ENCODE peak calls at places on chromosomes 5 and 9, in five cellular contexts. One of them, this sample, is unnamed.

GRCh38 chr5:10420468-10420867 is 21.2 kb upstream of the ROPN1L start:
- DNase-seq in transverse colon: no peak
- DNase-seq in WTC11: no peak
- DNase-seq in lower lobe of right lung: no peak
- DNase-seq in endodermal cell: no peak
- DNase-seq in this sample: no peak

GRCh38 chr9:108743901-108744371 is 111.8 kb downstream of the ACTL7B start:
- DNase-seq in transverse colon: no peak
- DNase-seq in WTC11: no peak
- DNase-seq in lower lobe of right lung: no peak
- DNase-seq in endodermal cell: peak; percentile 52
- DNase-seq in this sample: peak; percentile 34

GRCh38 chr9:132114102-132114707 is 34.5 kb upstream of the MED27 start:
- DNase-seq in transverse colon: peak; percentile 41
- DNase-seq in WTC11: peak; percentile 87
- DNase-seq in lower lobe of right lung: peak; percentile 64
- DNase-seq in endodermal cell: peak; percentile 95
- DNase-seq in this sample: peak; percentile 85

GRCh38 chr9:74322661-74323314 is 174.3 kb upstream of the RORB start:
- DNase-seq in transverse colon: no peak
- DNase-seq in WTC11: no peak
- DNase-seq in lower lobe of right lung: no peak
- DNase-seq in endodermal cell: no peak
- DNase-seq in this sample: no peak

GRCh38 chr5:134594797-134595457 is 37.7 kb downstream of the SAR1B start:
- DNase-seq in transverse colon: no peak
- DNase-seq in WTC11: no peak
- DNase-seq in lower lobe of right lung: no peak
- DNase-seq in endodermal cell: peak; percentile 44
- DNase-seq in this sample: no peak

GRCh38 chr9:118209343-118209742 is 505.1 kb downstream of the TLR4 start:
- DNase-seq in transverse colon: no peak
- DNase-seq in WTC11: no peak
- DNase-seq in lower lobe of right lung: no peak
- DNase-seq in endodermal cell: no peak
- DNase-seq in this sample: no peak

GRCh38 chr9:130207241-130207992 is 35.2 kb downstream of the NCS1 start:
- DNase-seq in transverse colon: no peak
- DNase-seq in WTC11: no peak
- DNase-seq in lower lobe of right lung: no peak
- DNase-seq in endodermal cell: no peak
- DNase-seq in this sample: no peak

GRCh38 chr9:83066771-83067170 is 3.8 kb upstream of the RASEF start:
- DNase-seq in transverse colon: no peak
- DNase-seq in WTC11: no peak
- DNase-seq in lower lobe of right lung: no peak
- DNase-seq in endodermal cell: no peak
- DNase-seq in this sample: peak; percentile 22

GRCh38 chr5:171484460-171484899 is 65.0 kb downstream of the FGF18 start:
- DNase-seq in transverse colon: peak; percentile 25
- DNase-seq in WTC11: peak; percentile 44
- DNase-seq in lower lobe of right lung: no peak
- DNase-seq in endodermal cell: peak; percentile 81
- DNase-seq in this sample: no peak

GRCh38 chr9:78393932-78394331 is 97.0 kb downstream of the PSAT1 start:
- DNase-seq in transverse colon: no peak
- DNase-seq in WTC11: no peak
- DNase-seq in lower lobe of right lung: no peak
- DNase-seq in endodermal cell: no peak
- DNase-seq in this sample: no peak

GRCh38 chr5:120684749-120685415 is 220.8 kb downstream of the PRR16 start:
- DNase-seq in transverse colon: no peak
- DNase-seq in WTC11: peak; percentile 31
- DNase-seq in lower lobe of right lung: no peak
- DNase-seq in endodermal cell: peak; percentile 76
- DNase-seq in this sample: no peak

GRCh38 chr9:116318463-116319271 is 165.1 kb downstream of the PAPPA start:
- DNase-seq in transverse colon: peak; percentile 26
- DNase-seq in WTC11: no peak
- DNase-seq in lower lobe of right lung: no peak
- DNase-seq in endodermal cell: peak; percentile 81
- DNase-seq in this sample: peak; percentile 33

GRCh38 chr5:7628248-7628647 is 222.7 kb downstream of the CFAP90 start:
- DNase-seq in transverse colon: no peak
- DNase-seq in WTC11: no peak
- DNase-seq in lower lobe of right lung: no peak
- DNase-seq in endodermal cell: no peak
- DNase-seq in this sample: no peak

GRCh38 chr9:72721086-72721485 is 199.7 kb downstream of the TMC1 start:
- DNase-seq in transverse colon: no peak
- DNase-seq in WTC11: no peak
- DNase-seq in lower lobe of right lung: no peak
- DNase-seq in endodermal cell: no peak
- DNase-seq in this sample: no peak

GRCh38 chr9:128113526-128114325 is 13.8 kb downstream of the PTGES2 start:
- DNase-seq in transverse colon: peak; percentile 34
- DNase-seq in WTC11: no peak
- DNase-seq in lower lobe of right lung: peak; percentile 39
- DNase-seq in endodermal cell: peak; percentile 45
- DNase-seq in this sample: no peak

GRCh38 chr9:89945133-89945532 is 340.3 kb downstream of the GADD45G start:
- DNase-seq in transverse colon: no peak
- DNase-seq in WTC11: peak; percentile 50
- DNase-seq in lower lobe of right lung: no peak
- DNase-seq in endodermal cell: peak; percentile 74
- DNase-seq in this sample: no peak

GRCh38 chr5:5777013-5777412 is 354.5 kb downstream of the ICE1 start:
- DNase-seq in transverse colon: no peak
- DNase-seq in WTC11: no peak
- DNase-seq in lower lobe of right lung: no peak
- DNase-seq in endodermal cell: no peak
- DNase-seq in this sample: no peak

GRCh38 chr9:112771359-112772214 is 21.0 kb downstream of the SNX30 start:
- DNase-seq in transverse colon: no peak
- DNase-seq in WTC11: no peak
- DNase-seq in lower lobe of right lung: no peak
- DNase-seq in endodermal cell: no peak
- DNase-seq in this sample: no peak

GRCh38 chr5:124655211-124655880 is 91.1 kb downstream of the ZNF608 start:
- DNase-seq in transverse colon: no peak
- DNase-seq in WTC11: no peak
- DNase-seq in lower lobe of right lung: no peak
- DNase-seq in endodermal cell: no peak
- DNase-seq in this sample: no peak

GRCh38 chr9:104923289-104923688 is 4.7 kb downstream of the ABCA1 start:
- DNase-seq in transverse colon: no peak
- DNase-seq in WTC11: no peak
- DNase-seq in lower lobe of right lung: no peak
- DNase-seq in endodermal cell: no peak
- DNase-seq in this sample: no peak

GRCh38 chr9:136081113-136081825 is 13.8 kb downstream of the NACC2 start:
- DNase-seq in transverse colon: no peak
- DNase-seq in WTC11: no peak
- DNase-seq in lower lobe of right lung: peak; percentile 51
- DNase-seq in endodermal cell: no peak
- DNase-seq in this sample: no peak

GRCh38 chr5:82640901-82641300 is 362.7 kb upstream of the RPS23 start:
- DNase-seq in transverse colon: no peak
- DNase-seq in WTC11: no peak
- DNase-seq in lower lobe of right lung: no peak
- DNase-seq in endodermal cell: no peak
- DNase-seq in this sample: no peak

GRCh38 chr5:87268126-87268969 is 665 bp downstream of the RASA1 start:
- DNase-seq in transverse colon: peak; percentile 77
- DNase-seq in WTC11: peak; percentile 64
- DNase-seq in lower lobe of right lung: peak; percentile 82
- DNase-seq in endodermal cell: peak; percentile 89
- DNase-seq in this sample: peak; percentile 77

GRCh38 chr9:17837931-17838330 is 259.1 kb downstream of the SH3GL2 start:
- DNase-seq in transverse colon: no peak
- DNase-seq in WTC11: no peak
- DNase-seq in lower lobe of right lung: no peak
- DNase-seq in endodermal cell: no peak
- DNase-seq in this sample: no peak

GRCh38 chr5:69519285-69519684 is 26.7 kb downstream of the OCLN start:
- DNase-seq in transverse colon: no peak
- DNase-seq in WTC11: no peak
- DNase-seq in lower lobe of right lung: no peak
- DNase-seq in endodermal cell: no peak
- DNase-seq in this sample: no peak

GRCh38 chr9:130740218-130741023 is 46.8 kb downstream of the EXOSC2 start:
- DNase-seq in transverse colon: no peak
- DNase-seq in WTC11: no peak
- DNase-seq in lower lobe of right lung: no peak
- DNase-seq in endodermal cell: no peak
- DNase-seq in this sample: no peak

GRCh38 chr5:101326766-101327165 is 423.7 kb upstream of the ST8SIA4 start:
- DNase-seq in transverse colon: no peak
- DNase-seq in WTC11: no peak
- DNase-seq in lower lobe of right lung: no peak
- DNase-seq in endodermal cell: no peak
- DNase-seq in this sample: no peak

GRCh38 chr9:125521462-125522327 is 185.3 kb downstream of the MAPKAP1 start:
- DNase-seq in transverse colon: no peak
- DNase-seq in WTC11: no peak
- DNase-seq in lower lobe of right lung: no peak
- DNase-seq in endodermal cell: no peak
- DNase-seq in this sample: no peak

GRCh38 chr5:168086736-168087135 is 204.7 kb upstream of the WWC1 start:
- DNase-seq in transverse colon: no peak
- DNase-seq in WTC11: no peak
- DNase-seq in lower lobe of right lung: no peak
- DNase-seq in endodermal cell: no peak
- DNase-seq in this sample: no peak

GRCh38 chr5:123209163-123210013 is 120.3 kb downstream of the PRDM6 start:
- DNase-seq in transverse colon: no peak
- DNase-seq in WTC11: no peak
- DNase-seq in lower lobe of right lung: no peak
- DNase-seq in endodermal cell: no peak
- DNase-seq in this sample: peak; percentile 71

GRCh38 chr5:158637039-158637438 is 462.7 kb downstream of the EBF1 start:
- DNase-seq in transverse colon: no peak
- DNase-seq in WTC11: no peak
- DNase-seq in lower lobe of right lung: no peak
- DNase-seq in endodermal cell: no peak
- DNase-seq in this sample: no peak

GRCh38 chr9:129289131-129289731 is 111.2 kb upstream of the IER5L start:
- DNase-seq in transverse colon: no peak
- DNase-seq in WTC11: no peak
- DNase-seq in lower lobe of right lung: peak; percentile 20
- DNase-seq in endodermal cell: peak; percentile 43
- DNase-seq in this sample: no peak

GRCh38 chr9:99069532-99069931 is 35.4 kb upstream of the TGFBR1 start:
- DNase-seq in transverse colon: no peak
- DNase-seq in WTC11: no peak
- DNase-seq in lower lobe of right lung: no peak
- DNase-seq in endodermal cell: no peak
- DNase-seq in this sample: no peak

GRCh38 chr5:115543931-115544370 is 624 bp downstream of the FEM1C start:
- DNase-seq in transverse colon: peak; percentile 51
- DNase-seq in WTC11: peak; percentile 16
- DNase-seq in lower lobe of right lung: no peak
- DNase-seq in endodermal cell: no peak
- DNase-seq in this sample: peak; percentile 62

GRCh38 chr5:148820778-148821395 is 5.5 kb upstream of the ADRB2 start:
- DNase-seq in transverse colon: no peak
- DNase-seq in WTC11: no peak
- DNase-seq in lower lobe of right lung: no peak
- DNase-seq in endodermal cell: peak; percentile 72
- DNase-seq in this sample: no peak
- TF ChIP-seq CTCF in transverse colon: peak; percentile 49
- TF ChIP-seq CTCF in WTC11: no peak
- TF ChIP-seq CTCF in lower lobe of right lung: peak; percentile 67
- TF ChIP-seq CTCF in endodermal cell: peak; percentile 85
- TF ChIP-seq CTCF in this sample: peak; percentile 43

DNA sequence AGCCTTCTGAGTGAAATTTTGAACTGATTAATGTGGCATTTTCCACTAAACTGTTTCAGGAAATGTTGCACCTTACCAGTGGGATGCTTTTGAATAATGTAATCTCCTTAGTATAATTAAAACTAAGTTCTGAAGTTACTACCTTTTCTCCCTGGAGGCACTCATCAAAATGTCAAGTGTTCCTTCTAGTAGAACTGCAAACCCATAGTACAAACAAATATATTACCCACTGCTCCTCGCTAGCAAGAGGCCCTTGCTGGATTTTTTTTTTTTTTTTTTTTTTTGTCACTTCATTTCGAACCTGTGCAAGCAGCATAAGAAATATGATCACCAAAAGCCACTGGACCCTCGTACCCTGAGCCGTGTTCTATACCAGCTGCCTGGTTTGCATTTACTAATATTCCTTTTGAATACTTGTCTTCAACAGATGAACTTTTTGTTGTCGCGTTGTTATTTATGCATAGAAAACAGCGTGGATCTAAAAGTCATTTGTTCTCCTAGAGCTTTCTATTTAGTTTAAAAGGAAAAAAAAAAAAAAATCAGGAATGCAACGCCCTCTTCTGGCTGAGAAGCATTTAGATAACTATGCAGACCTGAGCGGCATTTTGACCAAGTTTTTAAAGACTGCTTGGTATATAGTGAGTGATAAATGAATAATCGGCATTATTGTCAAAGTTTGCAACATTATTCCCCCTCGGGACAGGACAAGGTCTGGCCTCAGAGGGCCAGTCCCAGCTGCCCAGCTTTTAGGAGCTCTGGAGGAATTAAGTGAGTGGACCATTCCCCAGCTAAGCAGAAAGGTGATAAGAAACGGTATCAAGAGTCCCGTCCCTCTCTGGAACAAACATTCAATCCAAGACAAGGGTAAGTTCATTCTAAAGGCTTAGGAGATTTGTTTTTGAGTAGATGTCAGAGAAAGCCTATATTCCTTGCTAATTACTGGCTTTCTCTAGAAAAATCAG is 162.5 kb upstream of the KIF2A start:
- DNase-seq in transverse colon: no peak
- DNase-seq in WTC11: no peak
- DNase-seq in lower lobe of right lung: no peak
- DNase-seq in endodermal cell: peak; percentile 44
- DNase-seq in this sample: peak; percentile 59
- TF ChIP-seq CTCF in transverse colon: peak; percentile 37
- TF ChIP-seq CTCF in WTC11: no peak
- TF ChIP-seq CTCF in lower lobe of right lung: peak; percentile 56
- TF ChIP-seq CTCF in endodermal cell: peak; percentile 84
- TF ChIP-seq CTCF in this sample: peak; percentile 81

GRCh38 chr5:174464504-174465165 is 259.7 kb upstream of the MSX2 start:
- DNase-seq in transverse colon: no peak
- DNase-seq in WTC11: no peak
- DNase-seq in lower lobe of right lung: no peak
- DNase-seq in endodermal cell: peak; percentile 77
- DNase-seq in this sample: no peak
- TF ChIP-seq CTCF in transverse colon: no peak
- TF ChIP-seq CTCF in WTC11: no peak
- TF ChIP-seq CTCF in lower lobe of right lung: no peak
- TF ChIP-seq CTCF in endodermal cell: peak; percentile 79
- TF ChIP-seq CTCF in this sample: peak; percentile 33

GRCh38 chr9:106560540-106560939 is 302.4 kb upstream of the ZNF462 start:
- DNase-seq in transverse colon: no peak
- DNase-seq in WTC11: no peak
- DNase-seq in lower lobe of right lung: no peak
- DNase-seq in endodermal cell: no peak
- DNase-seq in this sample: no peak
- TF ChIP-seq CTCF in transverse colon: no peak
- TF ChIP-seq CTCF in WTC11: no peak
- TF ChIP-seq CTCF in lower lobe of right lung: no peak
- TF ChIP-seq CTCF in endodermal cell: peak; percentile 68
- TF ChIP-seq CTCF in this sample: peak; percentile 20

GRCh38 chr5:85288914-85289313 is 904.2 kb upstream of the EDIL3 start:
- DNase-seq in transverse colon: no peak
- DNase-seq in WTC11: no peak
- DNase-seq in lower lobe of right lung: no peak
- DNase-seq in endodermal cell: no peak
- DNase-seq in this sample: no peak
- TF ChIP-seq CTCF in transverse colon: no peak
- TF ChIP-seq CTCF in WTC11: no peak
- TF ChIP-seq CTCF in lower lobe of right lung: no peak
- TF ChIP-seq CTCF in endodermal cell: peak; percentile 46
- TF ChIP-seq CTCF in this sample: no peak

This sample was measured in hepatocyte.